ENCODE peak calls at places on chromosome 1, in five cellular contexts. Y is substantia nigra, M is endothelial cell, U is Kasumi-1, R is HFFc6. B is an unnamed sample.

GRCh38 chr1:21742578-21742977 is 40.4 kb downstream of the USP48 start:
- DNase-seq in Y (no peak), M (no peak), U (no peak), R (no peak), B (no peak)

GRCh38 chr1:14435368-14436023 is 163.0 kb upstream of the KAZN start:
- DNase-seq in Y (no peak), M (no peak), U (no peak), R (no peak), B (no peak)

GRCh38 chr1:228280961-228281591 is 73.2 kb downstream of the OBSCN start:
- DNase-seq in Y (no peak), M (no peak), U (no peak), R (no peak), B (no peak)

GRCh38 chr1:234631721-234632125 is 21.7 kb upstream of the IRF2BP2 start:
- DNase-seq in Y (no peak), M (no peak), U (no peak), R (peak), B (no peak)

GRCh38 chr1:236608930-236609726 is 4.8 kb upstream of the HEATR1 start:
- DNase-seq in Y (peak), M (peak), U (peak), R (peak), B (peak)

GRCh38 chr1:38134294-38134755 is 87.7 kb upstream of the POU3F1 start:
- DNase-seq in Y (no peak), M (no peak), U (no peak), R (no peak), B (no peak)

GRCh38 chr1:161196521-161197451 is 2.1 kb downstream of the ADAMTS4 start:
- DNase-seq in Y (no peak), M (no peak), U (no peak), R (peak), B (no peak)

GRCh38 chr1:119341372-119341947 is 27.1 kb upstream of the HAO2 start:
- DNase-seq in Y (no peak), M (no peak), U (no peak), R (no peak), B (no peak)

GRCh38 chr1:56060901-56061300 is 518.5 kb downstream of the PLPP3 start:
- DNase-seq in Y (no peak), M (no peak), U (no peak), R (no peak), B (no peak)

GRCh38 chr1:109258481-109259466 is 9.4 kb downstream of the CELSR2 start:
- DNase-seq in Y (no peak), M (no peak), U (no peak), R (no peak), B (no peak)

GRCh38 chr1:40932004-40932403 is 47.5 kb upstream of the CTPS1 start:
- DNase-seq in Y (no peak), M (no peak), U (no peak), R (no peak), B (no peak)

GRCh38 chr1:224185208-224185607 is 2.2 kb downstream of the DEGS1 start:
- DNase-seq in Y (no peak), M (no peak), U (no peak), R (no peak), B (no peak)

GRCh38 chr1:16421201-16421600 is 16.0 kb downstream of the SPATA21 start:
- DNase-seq in Y (no peak), M (no peak), U (no peak), R (no peak), B (no peak)